ENCODE peak calls at places on chromosome 14, in six cellular contexts. V is H1, U is HepG2, D is prostate gland, F is testis, S is body of pancreas. M is an unnamed sample.

GRCh38 chr14:65352964-65353530 is 59.5 kb upstream of the FUT8 start:
- DNase-seq in D (no peak), U (no peak), F (no peak), V (no peak), S (no peak), M (peak)

GRCh38 chr14:55600784-55601561 is 21.0 kb downstream of the KTN1 start:
- DNase-seq in D (no peak), V (no peak), U (no peak), S (no peak), F (no peak), M (no peak)

GRCh38 chr14:94542111-94542810 is 19.0 kb upstream of the SERPINA4 start:
- DNase-seq in U (peak), S (no peak), F (no peak), V (no peak), D (no peak), M (peak)

GRCh38 chr14:54632452-54632851 is 65.5 kb downstream of the SAMD4A start:
- DNase-seq in S (no peak), V (no peak), D (no peak), U (no peak), F (no peak), M (no peak)

GRCh38 chr14:51121096-51121495 is 26.2 kb upstream of the TRIM9 start:
- DNase-seq in V (no peak), D (no peak), U (no peak), F (no peak), S (no peak), M (no peak)

GRCh38 chr14:29734732-29735131 is 192.9 kb downstream of the PRKD1 start:
- DNase-seq in S (no peak), F (no peak), V (no peak), D (no peak), U (no peak), M (no peak)

GRCh38 chr14:74038015-74038859 is 19.1 kb downstream of the BBOF1 start:
- DNase-seq in U (peak), D (no peak), S (no peak), F (no peak), V (no peak), M (peak)

GRCh38 chr14:32075636-32076277 is 1.3 kb upstream of the ARHGAP5 start:
- DNase-seq in U (peak), D (peak), V (no peak), S (peak), F (peak), M (peak)

GRCh38 chr14:58270628-58271027 is 26.0 kb downstream of the PSMA3 start:
- DNase-seq in D (no peak), F (no peak), S (no peak), V (no peak), U (no peak), M (no peak)

GRCh38 chr14:68950111-68950510 is 29.0 kb downstream of the ACTN1 start:
- DNase-seq in S (no peak), D (no peak), U (peak), F (no peak), V (no peak), M (no peak)

GRCh38 chr14:93262446-93262845 is 55.4 kb downstream of the UBR7 start:
- DNase-seq in D (peak), F (no peak), S (no peak), U (no peak), V (no peak), M (no peak)

GRCh38 chr14:77124345-77125274 is 17.0 kb downstream of the ZDHHC22 start:
- DNase-seq in D (peak), U (no peak), V (peak), F (peak), S (peak), M (no peak)

GRCh38 chr14:71416392-71416791 is 509.1 kb downstream of the PCNX1 start:
- DNase-seq in S (no peak), V (no peak), U (no peak), F (no peak), D (no peak), M (no peak)

GRCh38 chr14:52703225-52703624 is 3.8 kb upstream of the PSMC6 start:
- DNase-seq in S (peak), F (no peak), D (peak), V (no peak), U (no peak), M (peak)

GRCh38 chr14:80770114-80770917 is 171.2 kb downstream of the CEP128 start:
- DNase-seq in S (no peak), F (no peak), U (no peak), D (no peak), V (no peak), M (no peak)

GRCh38 chr14:72700338-72701231 is 193.3 kb downstream of the DPF3 start:
- DNase-seq in U (no peak), D (no peak), S (no peak), F (no peak), V (no peak), M (no peak)

GRCh38 chr14:22952418-22952817 is 4.5 kb downstream of the HAUS4 start:
- DNase-seq in D (no peak), F (no peak), U (no peak), V (no peak), S (no peak), M (no peak)

GRCh38 chr14:21852061-21852664 is 178.5 kb upstream of the OR4E1 start:
- DNase-seq in F (peak), S (peak), D (peak), U (peak), V (peak), M (no peak)

GRCh38 chr14:20516921-20517320 is 11.6 kb downstream of the RNASE10 start:
- DNase-seq in U (no peak), V (no peak), S (no peak), F (no peak), D (no peak), M (no peak)

GRCh38 chr14:73242274-73242960 is 5.1 kb downstream of the PAPLN start:
- DNase-seq in D (no peak), U (no peak), S (no peak), V (no peak), F (no peak), M (no peak)

GRCh38 chr14:102892660-102893059 is 29.8 kb upstream of the AMN start:
- DNase-seq in U (no peak), V (no peak), S (no peak), D (no peak), F (no peak), M (no peak)
- TF ChIP-seq POLR2A in U (no peak), V (no peak), S (no peak), D (no peak), F (no peak), M (no peak)

DNA sequence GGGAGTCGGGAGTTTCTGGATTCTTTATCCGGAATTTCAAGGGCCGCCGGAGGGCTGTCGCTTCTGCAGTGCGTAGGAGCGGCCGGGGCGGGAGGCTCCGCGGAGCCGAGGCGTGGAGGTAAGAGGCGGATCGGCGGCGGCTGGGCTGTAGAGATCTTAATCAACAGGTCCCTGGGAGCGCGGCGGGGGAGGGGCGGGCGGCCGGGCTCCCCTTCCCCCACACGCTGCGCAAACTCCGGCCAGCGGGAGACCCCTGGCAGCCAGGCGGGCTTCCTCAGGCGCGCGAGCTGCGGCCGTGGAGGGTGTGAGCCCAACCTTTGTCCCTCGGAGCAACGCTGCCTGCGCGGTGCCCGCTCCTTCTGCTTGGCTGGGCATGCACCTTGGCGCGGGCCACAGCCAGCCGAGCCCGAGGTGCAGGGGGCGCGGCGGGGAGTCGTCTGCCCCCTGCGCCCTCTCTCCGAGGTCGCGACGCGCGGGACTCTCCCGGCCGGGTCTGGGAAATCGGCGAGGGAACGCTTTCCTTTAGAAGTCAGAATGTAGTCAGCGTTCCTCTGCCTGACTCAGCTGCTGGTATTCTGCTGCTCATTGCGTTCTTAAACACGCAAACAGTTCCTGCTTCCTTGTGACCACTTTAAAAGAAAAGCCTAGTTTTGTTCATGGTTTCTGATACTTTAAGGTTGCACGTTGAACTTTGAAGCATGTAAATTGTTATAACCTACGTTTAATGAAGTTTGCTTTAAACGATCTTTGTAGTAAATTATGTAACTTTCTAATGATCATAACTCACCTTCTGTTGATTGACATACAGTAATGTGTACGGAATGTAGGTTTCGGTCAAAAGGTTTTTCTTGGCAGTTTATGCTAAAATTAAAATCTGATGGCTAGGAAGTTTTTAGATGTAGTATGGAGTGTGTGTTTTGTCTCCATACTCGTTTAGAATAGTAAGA is at the start of gene PALS1:
- DNase-seq in V (peak), U (peak), F (peak), S (peak), D (no peak), M (peak)
- TF ChIP-seq POLR2A in V (no peak), U (peak), F (no peak), S (peak), D (peak), M (peak)

DNA sequence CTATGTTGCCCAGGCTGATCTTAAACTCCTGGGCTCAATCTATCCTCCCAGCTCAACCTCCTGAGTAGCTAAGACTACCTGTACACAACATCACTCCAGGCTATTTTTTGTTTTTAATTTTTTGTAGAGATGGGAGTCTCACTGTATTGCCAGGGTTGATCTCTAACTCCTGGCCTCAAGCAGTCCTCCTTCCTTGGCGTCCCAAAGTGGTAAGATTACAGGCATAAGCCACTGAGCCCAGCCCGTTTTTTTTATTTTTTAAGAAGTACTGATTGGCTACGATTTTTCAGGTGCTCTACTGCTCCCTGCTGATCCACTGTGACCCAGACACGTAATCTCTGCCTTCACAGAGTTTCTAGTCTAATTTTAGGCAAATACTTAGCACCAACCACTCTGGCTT is 4.2 kb upstream of the STRN3 start:
- DNase-seq in S (no peak), V (no peak), D (no peak), U (no peak), F (no peak), M (no peak)
- TF ChIP-seq POLR2A in S (no peak), V (no peak), D (no peak), U (no peak), F (no peak), M (no peak)

GRCh38 chr14:90383126-90383730 is 13.6 kb upstream of the CALM1 start:
- DNase-seq in F (peak), D (peak), V (peak), S (peak), U (peak), M (peak)
- TF ChIP-seq POLR2A in F (peak), D (peak), V (peak), S (peak), U (peak), M (peak)

DNA sequence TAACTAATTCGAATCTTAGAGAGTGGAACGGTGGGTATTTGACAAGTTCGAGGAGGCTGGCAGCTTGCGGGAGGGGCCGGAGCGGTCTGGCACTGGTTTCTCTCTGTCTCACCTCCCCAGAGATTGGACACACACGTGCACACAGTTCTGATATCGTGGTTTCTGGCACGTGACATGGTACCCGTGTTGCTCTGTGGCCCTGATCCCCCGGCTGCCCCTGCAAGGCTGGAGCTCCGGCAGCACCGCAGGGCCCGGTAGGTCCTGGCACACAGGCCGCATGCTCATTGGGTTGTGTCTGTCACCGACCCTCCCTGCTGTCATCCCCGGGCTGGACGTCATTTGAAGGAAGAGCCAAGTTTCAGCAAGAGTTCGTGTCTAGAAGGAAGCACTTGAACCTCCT is 82.7 kb downstream of the PPP2R5C start:
- DNase-seq in V (no peak), F (no peak), U (no peak), D (no peak), S (peak), M (no peak)
- TF ChIP-seq POLR2A in V (no peak), F (no peak), U (no peak), D (no peak), S (no peak), M (no peak)

DNA sequence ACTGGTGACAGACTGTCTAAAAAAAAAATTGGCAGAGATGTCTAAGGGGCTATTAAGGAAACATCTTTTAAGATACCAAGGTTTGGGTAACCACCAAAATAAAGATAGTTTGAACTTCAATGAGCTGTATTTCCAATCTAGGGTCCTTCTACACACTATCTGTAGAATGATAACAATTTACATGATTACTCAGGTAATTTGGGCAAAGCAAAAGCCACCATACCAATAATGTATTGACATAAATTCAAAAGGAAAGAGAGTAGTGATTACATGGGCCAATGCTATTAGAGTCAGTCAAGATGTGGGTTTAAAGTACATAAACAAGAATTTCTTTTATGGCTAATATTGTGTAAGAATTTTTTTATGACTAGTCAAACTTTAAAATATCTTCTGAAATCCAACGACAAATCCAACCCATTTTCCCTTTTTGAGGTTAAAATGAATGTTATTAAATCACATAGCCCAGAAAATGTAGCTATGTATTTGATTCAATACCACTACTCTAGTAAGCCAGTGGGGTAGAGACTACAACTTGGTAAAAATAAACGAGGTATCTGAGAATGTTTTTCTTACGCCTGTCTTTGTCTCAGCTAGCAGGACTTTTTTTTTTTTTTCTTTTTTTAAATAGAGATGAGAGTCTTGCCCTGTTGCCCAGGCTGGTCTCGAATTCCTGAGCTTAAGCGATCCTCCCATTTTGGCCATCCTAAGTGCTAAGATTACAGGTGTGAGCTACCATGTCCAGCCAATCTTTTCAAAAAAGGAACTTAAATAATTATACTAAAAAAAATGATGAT is 10.4 kb downstream of the PNN start:
- DNase-seq in D (no peak), F (no peak), V (no peak), S (no peak), U (no peak), M (no peak)
- TF ChIP-seq POLR2A in D (no peak), F (no peak), V (peak), S (no peak), U (no peak), M (no peak)

GRCh38 chr14:89956294-89957009 is 725 bp downstream of the TDP1 start:
- DNase-seq in D (peak), U (peak), F (peak), S (peak), V (no peak), M (peak)
- TF ChIP-seq POLR2A in D (no peak), U (no peak), F (no peak), S (no peak), V (peak), M (peak)

GRCh38 chr14:90758028-90758889 is 58.0 kb downstream of the TTC7B start:
- DNase-seq in S (peak), U (peak), D (peak), F (peak), V (peak), M (peak)
- TF ChIP-seq POLR2A in S (no peak), U (peak), D (peak), F (no peak), V (no peak), M (no peak)

DNA sequence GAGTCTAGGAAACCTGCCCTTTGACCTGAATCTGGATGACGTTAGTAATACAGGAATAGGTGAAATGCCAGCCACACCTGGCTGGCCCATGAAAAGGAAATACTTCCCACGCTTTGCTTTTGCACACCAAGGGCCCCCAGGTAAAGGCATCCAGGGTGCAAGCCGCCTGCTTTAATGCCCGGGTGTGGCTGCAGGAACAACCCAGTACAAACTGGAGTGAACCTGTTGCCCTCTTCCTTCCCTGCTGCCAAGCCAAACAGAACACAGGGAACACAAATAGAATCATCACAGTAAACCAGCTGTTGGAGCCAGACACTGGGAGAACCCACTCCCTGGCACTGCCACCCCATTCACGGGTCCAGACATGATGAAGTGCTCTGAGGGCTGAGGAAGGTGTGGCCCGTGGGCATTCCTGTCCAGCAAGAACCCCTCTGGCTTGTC is 24.2 kb upstream of the FOS start:
- DNase-seq in V (no peak), S (peak), F (no peak), U (no peak), D (peak), M (no peak)
- TF ChIP-seq POLR2A in V (no peak), S (peak), F (no peak), U (no peak), D (no peak), M (no peak)

M was measured in H54.